ENCODE peak calls at places on chromosomes 3 and 15, in eight cellular contexts. S is vagina, X is HL-60, P is transverse colon, K is tibial artery, J is thyroid gland, W is heart left ventricle, I is neural progenitor cell. C is an unnamed sample.
A peak's percentile ranks its signal among the peaks of the same experiment; 100 is the strongest.

GRCh38 chr3:52763466-52763865 is 7.3 kb downstream of the NEK4 start:
- DNase-seq in S (no peak), X (no peak), P (no peak), K (no peak), J (no peak), W (no peak), I (no peak), C (peak; percentile 48)

GRCh38 chr15:28098360-28098765 is 752 bp downstream of the OCA2 start:
- DNase-seq in S (peak; percentile 77), X (no peak), P (no peak), K (no peak), J (no peak), W (no peak), I (no peak), C (no peak)

GRCh38 chr3:58471025-58471887 is 20.6 kb upstream of the KCTD6 start:
- DNase-seq in S (no peak), X (peak; percentile 90), P (peak; percentile 64), K (no peak), J (peak; percentile 36), W (no peak), I (peak; percentile 31), C (peak; percentile 43)

GRCh38 chr3:128452678-128453275 is 13.9 kb downstream of the DNAJB8 start:
- DNase-seq in S (no peak), X (no peak), P (no peak), K (no peak), J (no peak), W (no peak), I (no peak), C (no peak)

GRCh38 chr15:29183071-29183831 is 86.4 kb downstream of the NSMCE3 start:
- DNase-seq in S (no peak), X (no peak), P (no peak), K (no peak), J (no peak), W (no peak), I (no peak), C (no peak)

GRCh38 chr3:179324270-179324754 is 1.5 kb downstream of the ZNF639 start:
- DNase-seq in S (no peak), X (no peak), P (no peak), K (no peak), J (peak; percentile 65), W (no peak), I (peak; percentile 20), C (no peak)

GRCh38 chr3:119176778-119177177 is 3.4 kb downstream of the UPK1B start:
- DNase-seq in S (no peak), X (no peak), P (no peak), K (no peak), J (no peak), W (no peak), I (no peak), C (no peak)

GRCh38 chr3:138774529-138775253 is 60.0 kb downstream of the PIK3CB start:
- DNase-seq in S (peak; percentile 58), X (peak; percentile 68), P (peak; percentile 48), K (no peak), J (peak; percentile 63), W (no peak), I (no peak), C (peak; percentile 89)

GRCh38 chr3:197837282-197837681 is 46.2 kb downstream of the LRCH3 start:
- DNase-seq in S (no peak), X (no peak), P (no peak), K (no peak), J (no peak), W (no peak), I (no peak), C (no peak)

GRCh38 chr3:197835509-197835908 is 44.5 kb downstream of the LRCH3 start:
- DNase-seq in S (no peak), X (no peak), P (no peak), K (no peak), J (no peak), W (no peak), I (no peak), C (no peak)

GRCh38 chr3:197833930-197834715 is 43.1 kb downstream of the LRCH3 start:
- DNase-seq in S (no peak), X (no peak), P (no peak), K (no peak), J (no peak), W (no peak), I (no peak), C (no peak)

GRCh38 chr3:197830967-197831313 is 39.9 kb downstream of the LRCH3 start:
- DNase-seq in S (no peak), X (no peak), P (no peak), K (no peak), J (no peak), W (no peak), I (no peak), C (no peak)

GRCh38 chr3:197836244-197836643 is 45.2 kb downstream of the LRCH3 start:
- DNase-seq in S (no peak), X (no peak), P (no peak), K (no peak), J (no peak), W (no peak), I (no peak), C (no peak)
- H3K27ac ChIP-seq in S (no peak overlapping the region), X (no peak overlapping the region), P (no peak overlapping the region), K (no peak overlapping the region), J (no peak overlapping the region), W (no peak overlapping the region), I (no peak overlapping the region), C (no peak overlapping the region)

GRCh38 chr3:127356381-127356780 is 68.5 kb upstream of the PRR20G start:
- DNase-seq in S (peak; percentile 44), X (no peak), P (no peak), K (no peak), J (no peak), W (no peak), I (no peak), C (no peak)
- TF ChIP-seq CTCF in S (no peak), X (no peak), P (no peak), K (no peak), J (no peak), W (no peak), I (no peak), C (no peak)

GRCh38 chr15:40252141-40252437 is 13.2 kb downstream of the PAK6 start:
- DNase-seq in S (no peak), X (no peak), P (no peak), K (no peak), J (no peak), W (peak; percentile 67), I (no peak), C (no peak)
- H3K27ac ChIP-seq in S (peak overlapping the region; percentile 61), X (no peak overlapping the region), P (no peak overlapping the region), K (no peak overlapping the region), J (peak overlapping the region; percentile 66), W (peak overlapping the region; percentile 57), I (no peak overlapping the region), C (no peak overlapping the region)

DNA sequence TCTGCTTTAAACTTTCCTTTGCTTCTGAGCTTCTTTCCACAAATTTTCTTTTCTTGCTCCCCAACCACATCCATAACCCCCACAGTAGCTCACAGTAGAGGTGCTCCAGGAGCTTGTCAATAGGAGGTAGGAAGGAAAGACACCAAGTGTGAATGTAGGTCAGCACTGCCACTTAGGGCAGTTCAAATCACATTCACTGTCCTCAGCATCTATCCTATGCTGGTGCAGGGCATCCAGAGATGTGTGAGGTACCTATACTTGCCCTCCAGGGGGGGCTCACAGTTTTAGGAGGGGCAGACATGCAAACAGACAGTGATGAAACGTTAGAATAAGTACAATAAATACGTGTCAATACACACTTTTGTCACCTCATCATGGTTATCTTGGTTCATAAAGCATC is 1.5 kb upstream of the SPSB4 start:
- DNase-seq in S (no peak), X (no peak), P (no peak), K (no peak), J (no peak), W (no peak), I (peak; percentile 51), C (no peak)
- TF ChIP-seq CTCF in S (no peak), X (no peak), P (no peak), K (no peak), J (no peak), W (peak; percentile 29), I (peak; percentile 52), C (no peak)

DNA sequence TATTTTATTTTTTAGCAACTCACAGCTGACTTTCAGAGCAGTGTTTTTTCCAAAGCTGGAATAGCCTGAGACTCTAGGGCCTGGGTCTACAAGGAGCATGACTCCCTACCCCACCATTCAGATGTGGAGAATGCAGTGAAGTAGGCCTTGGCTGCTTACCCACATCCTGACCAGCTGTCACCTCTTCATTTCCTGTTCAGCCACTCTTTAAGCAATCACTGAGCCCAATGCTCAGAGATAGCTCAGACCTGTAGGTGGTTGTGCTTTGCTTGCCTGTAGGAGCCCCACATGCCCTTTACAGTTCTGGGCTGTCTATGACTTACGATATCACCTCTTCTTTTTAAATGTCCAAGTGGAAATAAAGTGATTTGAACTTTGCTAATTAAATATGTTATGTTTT is 148.1 kb downstream of the NEK11 start:
- DNase-seq in S (no peak), X (no peak), P (no peak), K (no peak), J (no peak), W (no peak), I (no peak), C (no peak)
- H3K27ac ChIP-seq in S (no peak overlapping the region), X (peak overlapping the region; percentile 24), P (no peak overlapping the region), K (no peak overlapping the region), J (no peak overlapping the region), W (no peak overlapping the region), I (no peak overlapping the region), C (no peak overlapping the region)

GRCh38 chr15:90642464-90643300 is 74.5 kb upstream of the BLM start:
- DNase-seq in S (no peak), X (no peak), P (no peak), K (peak; percentile 46), J (no peak), W (peak; percentile 64), I (no peak), C (no peak)
- TF ChIP-seq CTCF in S (no peak), X (no peak), P (no peak), K (no peak), J (no peak), W (no peak), I (no peak), C (no peak)

DNA sequence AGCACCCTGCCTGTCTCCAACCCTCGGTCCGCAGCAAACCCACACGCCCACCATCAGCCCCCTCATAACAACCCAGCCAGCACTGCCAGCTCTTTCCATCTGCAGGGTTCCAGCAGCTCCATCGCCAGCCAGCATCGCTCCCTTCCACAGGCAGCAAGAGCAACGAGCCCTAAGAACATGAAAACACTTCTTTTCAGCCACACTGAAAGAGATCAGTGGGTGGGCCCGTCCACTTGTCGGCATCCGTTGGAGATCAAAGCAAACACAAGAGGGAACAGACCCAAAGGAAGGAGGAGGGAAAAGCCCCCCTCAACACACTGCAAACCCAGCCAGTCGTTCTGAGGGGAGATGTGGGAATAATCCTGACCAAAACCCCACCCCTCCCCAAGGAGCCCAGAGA is 473.4 kb upstream of the PROK2 start:
- DNase-seq in S (no peak), X (no peak), P (no peak), K (no peak), J (no peak), W (no peak), I (peak; percentile 61), C (no peak)
- H3K27ac ChIP-seq in S (no peak overlapping the region), X (no peak overlapping the region), P (no peak overlapping the region), K (no peak overlapping the region), J (no peak overlapping the region), W (no peak overlapping the region), I (no peak overlapping the region), C (no peak overlapping the region)

GRCh38 chr15:90286678-90287077 is 21.2 kb downstream of the NGRN start:
- DNase-seq in S (no peak), X (no peak), P (no peak), K (no peak), J (no peak), W (no peak), I (peak; percentile 40), C (no peak)
- TF ChIP-seq CTCF in S (no peak), X (peak; percentile 45), P (peak; percentile 32), K (no peak), J (peak; percentile 26), W (peak; percentile 31), I (peak; percentile 66), C (no peak)

C was measured in gastrocnemius medialis.